ENCODE peak calls at places on chromosomes 5 and 9, in five cellular contexts. Q, S, G, B and F are unnamed samples.

GRCh38 chr9:32508728-32509127 is 17.3 kb downstream of the RIGI start:
- DNase-seq in G (no peak), Q (no peak), S (peak; percentile 40), B (no peak), F (no peak)

GRCh38 chr5:10836991-10837390 is 76.0 kb upstream of the DAP start:
- DNase-seq in Q (no peak), S (no peak), G (peak; percentile 35), B (no peak), F (no peak)

GRCh38 chr5:57455511-57455910 is 27.1 kb downstream of the ACTBL2 start:
- DNase-seq in B (no peak), Q (no peak), S (no peak), G (no peak), F (peak; percentile 46)

GRCh38 chr5:39892708-39893107 is 467.9 kb upstream of the DAB2 start:
- DNase-seq in Q (no peak), G (peak; percentile 36), S (no peak), B (no peak), F (no peak)

GRCh38 chr9:117696141-117696540 is 8.1 kb upstream of the TLR4 start:
- DNase-seq in G (no peak), S (no peak), B (no peak), Q (no peak), F (peak; percentile 48)

GRCh38 chr5:141597394-141597793 is 21.4 kb downstream of the DIAPH1 start:
- DNase-seq in G (no peak), B (no peak), Q (no peak), S (no peak), F (no peak)

GRCh38 chr9:28999057-28999456 is 1425.8 kb upstream of the C9orf72 start:
- DNase-seq in Q (no peak), S (no peak), G (peak; percentile 25), B (no peak), F (no peak)

GRCh38 chr5:139133237-139133636 is 64.9 kb downstream of the SIL1 start:
- DNase-seq in Q (no peak), S (no peak), G (no peak), B (no peak), F (no peak)

GRCh38 chr9:86175743-86176456 is 76.5 kb upstream of the GOLM1 start:
- DNase-seq in Q (no peak), G (no peak), B (no peak), S (no peak), F (no peak)

GRCh38 chr5:66100851-66101250 is 43.2 kb upstream of the SREK1 start:
- DNase-seq in S (no peak), G (no peak), Q (no peak), B (no peak), F (peak; percentile 45)

GRCh38 chr5:30749971-30750370 is 443.5 kb upstream of the CDH6 start:
- DNase-seq in B (no peak), G (no peak), Q (no peak), S (no peak), F (no peak)

GRCh38 chr9:36039696-36040095 is 3.0 kb downstream of the RECK start:
- DNase-seq in G (no peak), Q (no peak), B (no peak), S (no peak), F (peak; percentile 68)

GRCh38 chr5:107966216-107966615 is 295.5 kb upstream of the EFNA5 start:
- DNase-seq in S (no peak), G (no peak), B (no peak), Q (no peak), F (no peak)

GRCh38 chr5:155050384-155051019 is 36.9 kb downstream of the KIF4B start:
- DNase-seq in S (no peak), B (no peak), Q (no peak), G (no peak), F (no peak)

GRCh38 chr9:129548571-129549135 is 72.2 kb downstream of the C9orf50 start:
- DNase-seq in B (no peak), S (no peak), Q (no peak), G (no peak), F (no peak)

GRCh38 chr9:117938896-117939295 is 234.7 kb downstream of the TLR4 start:
- DNase-seq in S (no peak), G (no peak), Q (no peak), B (no peak), F (no peak)

GRCh38 chr5:80487829-80488708 is at the start of gene FAM151B:
- DNase-seq in B (peak; percentile 95), G (peak; percentile 86), S (peak; percentile 98), Q (peak; percentile 89), F (peak; percentile 95)

GRCh38 chr9:138070815-138071214 is 193.2 kb downstream of the CACNA1B start:
- DNase-seq in S (no peak), G (no peak), B (no peak), Q (no peak), F (no peak)

GRCh38 chr5:66239034-66239433 is 94.9 kb downstream of the SREK1 start:
- DNase-seq in S (no peak), Q (no peak), B (no peak), G (no peak), F (no peak)

GRCh38 chr9:89845862-89846261 is 241.1 kb downstream of the GADD45G start:
- DNase-seq in Q (no peak), G (no peak), B (no peak), S (peak; percentile 20), F (no peak)

GRCh38 chr5:126814721-126815404 is 37.9 kb downstream of the LMNB1 start:
- DNase-seq in B (no peak), S (no peak), Q (no peak), G (peak; percentile 39), F (no peak)

GRCh38 chr5:143200781-143201398 is 202.6 kb downstream of the NR3C1 start:
- DNase-seq in Q (no peak), S (no peak), G (peak; percentile 93), B (no peak), F (no peak)

GRCh38 chr5:98106116-98107088 is 667.1 kb upstream of the RGMB start:
- DNase-seq in S (no peak), Q (no peak), B (no peak), G (peak; percentile 51), F (no peak)

GRCh38 chr9:107138261-107138992 is 144.7 kb upstream of the RAD23B start:
- DNase-seq in Q (no peak), S (no peak), G (peak; percentile 19), B (no peak), F (no peak)

GRCh38 chr5:180670586-180671359 is 21.4 kb upstream of the FLT4 start:
- DNase-seq in G (peak; percentile 19), S (peak; percentile 60), Q (peak; percentile 39), B (no peak), F (peak; percentile 45)

GRCh38 chr5:168683247-168683926 is 104.2 kb upstream of the PANK3 start:
- DNase-seq in B (no peak), G (no peak), S (no peak), Q (no peak), F (no peak)

GRCh38 chr5:99104538-99105132 is 175.8 kb upstream of the CHD1 start:
- DNase-seq in S (no peak), B (no peak), G (peak; percentile 47), Q (peak; percentile 23), F (peak; percentile 75)

GRCh38 chr9:111804636-111805035 is 9.9 kb upstream of the SHOC1 start:
- DNase-seq in S (no peak), B (no peak), G (peak; percentile 6), Q (no peak), F (no peak)

GRCh38 chr5:145780961-145781360 is 54.2 kb downstream of the PRELID2 start:
- DNase-seq in S (no peak), G (no peak), B (no peak), Q (peak; percentile 76), F (no peak)

GRCh38 chr9:114790521-114790920 is 15.3 kb downstream of the TNFSF15 start:
- DNase-seq in B (no peak), S (no peak), Q (no peak), G (peak; percentile 52), F (no peak)

GRCh38 chr5:173753307-173754168 is 134.6 kb upstream of the CPEB4 start:
- DNase-seq in G (peak; percentile 71), S (peak; percentile 85), Q (peak; percentile 62), B (peak; percentile 25), F (peak; percentile 90)

GRCh38 chr9:116365056-116365471 is 211.5 kb downstream of the PAPPA start:
- DNase-seq in G (peak; percentile 38), Q (no peak), B (no peak), S (no peak), F (no peak)

GRCh38 chr9:7146582-7146981 is 388.8 kb downstream of the KDM4C start:
- DNase-seq in G (peak; percentile 26), B (no peak), S (no peak), Q (no peak), F (peak; percentile 79)

GRCh38 chr5:36613771-36614656 is 7.6 kb downstream of the SLC1A3 start:
- DNase-seq in G (no peak), S (no peak), Q (no peak), B (no peak), F (peak; percentile 79)

GRCh38 chr5:149046196-149046829 is 16.5 kb downstream of the SH3TC2 start:
- DNase-seq in B (no peak), S (no peak), Q (no peak), G (peak; percentile 39), F (no peak)

GRCh38 chr9:38421498-38422211 is 2.6 kb downstream of the IGFBPL1 start:
- DNase-seq in S (peak; percentile 58), Q (peak; percentile 80), B (no peak), G (no peak), F (peak; percentile 13)

GRCh38 chr5:54882101-54882500 is 103.3 kb downstream of the ESM1 start:
- DNase-seq in S (no peak), Q (no peak), G (no peak), B (no peak), F (no peak)
- H3K23ac ChIP-seq in S (no peak overlapping the region), Q (no peak overlapping the region), G (no peak overlapping the region), B (no peak overlapping the region), F (no peak overlapping the region)

GRCh38 chr5:71461360-71461759 is 5.9 kb downstream of the BDP1 start:
- DNase-seq in B (no peak), Q (no peak), G (no peak), S (no peak), F (no peak)
- H2BK12ac ChIP-seq in B (no peak overlapping the region), Q (no peak overlapping the region), G (no peak overlapping the region), S (no peak overlapping the region), F (no peak overlapping the region)

DNA sequence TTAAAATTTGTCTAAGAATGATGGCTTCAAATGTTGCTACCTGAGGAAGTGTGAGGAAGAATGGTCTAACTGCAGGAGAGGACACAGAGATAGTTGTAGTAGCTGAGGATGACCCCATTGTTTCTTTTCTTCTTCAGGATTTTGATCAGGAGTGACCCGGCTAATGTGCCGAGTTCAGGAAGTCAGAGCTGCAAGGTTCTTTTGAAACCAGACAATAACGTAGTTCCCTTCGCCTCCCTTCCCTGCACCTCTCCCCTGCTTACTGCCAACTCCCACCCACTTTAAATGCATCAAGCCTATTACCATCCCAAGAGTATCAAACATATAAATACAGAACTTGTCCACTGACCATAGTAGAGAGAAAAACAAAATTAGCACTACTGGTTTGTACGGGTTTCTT is 23.3 kb upstream of the ELAVL2 start:
- DNase-seq in G (no peak), Q (peak; percentile 51), S (no peak), B (no peak), F (no peak)
- H3K23ac ChIP-seq in G (no peak overlapping the region), Q (no peak overlapping the region), S (no peak overlapping the region), B (no peak overlapping the region), F (no peak overlapping the region)

DNA sequence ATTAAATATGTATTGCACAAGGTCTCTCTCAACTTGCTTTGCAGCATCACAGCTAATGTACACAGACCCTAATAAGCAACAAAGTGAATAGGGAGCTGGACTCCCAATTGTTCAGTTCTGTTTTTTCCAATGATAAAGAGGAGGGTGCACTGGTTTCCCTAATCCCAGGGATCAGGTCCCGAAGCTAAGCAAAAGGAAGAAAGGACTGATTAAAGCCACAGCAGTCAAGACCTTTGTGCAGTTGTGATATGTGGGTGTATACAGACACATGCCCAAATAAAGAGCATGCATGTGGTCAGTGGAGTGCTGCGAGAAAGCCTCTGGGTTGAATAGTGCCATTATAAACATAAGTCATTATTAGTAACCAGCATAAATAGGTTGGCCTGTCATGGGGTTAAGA is 1863.2 kb upstream of the WWC1 start:
- DNase-seq in B (no peak), Q (peak; percentile 31), S (no peak), G (no peak), F (no peak)
- H2BK12ac ChIP-seq in B (peak overlapping the region; percentile 78), Q (no peak overlapping the region), S (no peak overlapping the region), G (no peak overlapping the region), F (no peak overlapping the region)